ENCODE peak calls at places on chromosome 9, in six cellular contexts. One of them, this sample, is unnamed.

GRCh38 chr9:90868555-90868954 is 66.9 kb downstream of the SYK start:
- DNase-seq in brain microvascular endothelial cell: no peak
- DNase-seq in mesendoderm: no peak
- DNase-seq in uterus: no peak
- DNase-seq in breast epithelium: no peak
- DNase-seq in AG04450: no peak
- DNase-seq in this sample: no peak

GRCh38 chr9:27847818-27848217 is 274.5 kb upstream of the C9orf72 start:
- DNase-seq in brain microvascular endothelial cell: no peak
- DNase-seq in breast epithelium: no peak
- DNase-seq in uterus: no peak
- DNase-seq in mesendoderm: no peak
- DNase-seq in AG04450: no peak
- DNase-seq in this sample: no peak

GRCh38 chr9:87891754-87892153 is 9.1 kb downstream of the SPATA31E1 start:
- DNase-seq in brain microvascular endothelial cell: no peak
- DNase-seq in mesendoderm: no peak
- DNase-seq in uterus: no peak
- DNase-seq in breast epithelium: no peak
- DNase-seq in AG04450: peak
- DNase-seq in this sample: no peak

GRCh38 chr9:72509053-72509452 is 12.4 kb upstream of the TMC1 start:
- DNase-seq in breast epithelium: no peak
- DNase-seq in uterus: no peak
- DNase-seq in brain microvascular endothelial cell: no peak
- DNase-seq in AG04450: no peak
- DNase-seq in mesendoderm: no peak
- DNase-seq in this sample: no peak

GRCh38 chr9:115229496-115229895 is 111.5 kb upstream of the TNC start:
- DNase-seq in breast epithelium: no peak
- DNase-seq in mesendoderm: no peak
- DNase-seq in brain microvascular endothelial cell: peak
- DNase-seq in AG04450: no peak
- DNase-seq in uterus: no peak
- DNase-seq in this sample: no peak

GRCh38 chr9:91676042-91676441 is 252.4 kb upstream of the NFIL3 start:
- DNase-seq in breast epithelium: no peak
- DNase-seq in uterus: no peak
- DNase-seq in mesendoderm: no peak
- DNase-seq in brain microvascular endothelial cell: no peak
- DNase-seq in AG04450: no peak
- DNase-seq in this sample: no peak

GRCh38 chr9:35717132-35717870 is 14.7 kb downstream of the TLN1 start:
- DNase-seq in brain microvascular endothelial cell: no peak
- DNase-seq in breast epithelium: no peak
- DNase-seq in AG04450: no peak
- DNase-seq in mesendoderm: no peak
- DNase-seq in uterus: no peak
- DNase-seq in this sample: no peak

GRCh38 chr9:88537743-88538055 is 2.7 kb downstream of the NXNL2 start:
- DNase-seq in breast epithelium: no peak
- DNase-seq in brain microvascular endothelial cell: peak
- DNase-seq in mesendoderm: peak
- DNase-seq in uterus: peak
- DNase-seq in AG04450: peak
- DNase-seq in this sample: peak

GRCh38 chr9:14993061-14993800 is 83.0 kb upstream of the FREM1 start:
- DNase-seq in mesendoderm: peak
- DNase-seq in AG04450: no peak
- DNase-seq in breast epithelium: peak
- DNase-seq in brain microvascular endothelial cell: peak
- DNase-seq in uterus: peak
- DNase-seq in this sample: peak

GRCh38 chr9:33151007-33151557 is 16.1 kb downstream of the B4GALT1 start:
- DNase-seq in brain microvascular endothelial cell: peak
- DNase-seq in uterus: peak
- DNase-seq in breast epithelium: no peak
- DNase-seq in AG04450: peak
- DNase-seq in mesendoderm: peak
- DNase-seq in this sample: no peak

GRCh38 chr9:121758693-121759092 is 107.3 kb downstream of the DAB2IP start:
- DNase-seq in AG04450: no peak
- DNase-seq in uterus: no peak
- DNase-seq in breast epithelium: no peak
- DNase-seq in brain microvascular endothelial cell: no peak
- DNase-seq in mesendoderm: no peak
- DNase-seq in this sample: no peak

GRCh38 chr9:3777137-3777536 is 251.3 kb upstream of the RFX3 start:
- DNase-seq in uterus: no peak
- DNase-seq in brain microvascular endothelial cell: no peak
- DNase-seq in mesendoderm: no peak
- DNase-seq in breast epithelium: no peak
- DNase-seq in AG04450: no peak
- DNase-seq in this sample: no peak

GRCh38 chr9:29625292-29625731 is 2052.0 kb upstream of the C9orf72 start:
- DNase-seq in uterus: no peak
- DNase-seq in breast epithelium: no peak
- DNase-seq in brain microvascular endothelial cell: no peak
- DNase-seq in mesendoderm: peak
- DNase-seq in AG04450: no peak
- DNase-seq in this sample: no peak

GRCh38 chr9:127783644-127784043 is 2.2 kb upstream of the CDK9 start:
- DNase-seq in brain microvascular endothelial cell: no peak
- DNase-seq in breast epithelium: no peak
- DNase-seq in uterus: no peak
- DNase-seq in AG04450: no peak
- DNase-seq in mesendoderm: no peak
- DNase-seq in this sample: no peak

GRCh38 chr9:129411501-129412175 is 209.3 kb downstream of the C9orf50 start:
- DNase-seq in breast epithelium: no peak
- DNase-seq in brain microvascular endothelial cell: no peak
- DNase-seq in mesendoderm: no peak
- DNase-seq in AG04450: no peak
- DNase-seq in uterus: no peak
- DNase-seq in this sample: no peak

GRCh38 chr9:122125158-122125890 is 32.2 kb upstream of the TTLL11 start:
- DNase-seq in breast epithelium: peak
- DNase-seq in uterus: peak
- DNase-seq in AG04450: peak
- DNase-seq in mesendoderm: peak
- DNase-seq in brain microvascular endothelial cell: peak
- DNase-seq in this sample: peak

DNA sequence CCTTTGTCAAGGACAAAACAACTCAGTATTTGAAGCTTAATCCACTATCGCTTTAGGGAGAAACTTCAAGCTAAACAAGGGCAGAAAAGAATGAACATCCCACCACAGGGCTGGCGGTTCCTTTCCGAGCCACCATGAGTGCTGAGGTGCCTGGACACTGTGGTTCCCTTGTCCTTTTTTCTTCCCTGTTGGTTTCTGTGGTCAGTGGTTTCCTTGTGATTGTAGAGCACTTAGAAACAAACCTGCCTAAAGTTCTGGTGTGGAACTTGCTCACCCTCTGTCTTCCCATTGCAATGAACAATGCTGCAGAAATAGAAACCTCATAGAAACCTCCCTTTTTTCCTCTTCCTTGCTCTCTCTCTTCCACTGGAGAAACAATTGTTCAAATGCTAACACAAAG is 79.3 kb upstream of the TBC1D2 start:
- DNase-seq in brain microvascular endothelial cell: no peak
- DNase-seq in breast epithelium: no peak
- DNase-seq in uterus: no peak
- DNase-seq in mesendoderm: no peak
- DNase-seq in AG04450: no peak
- DNase-seq in this sample: no peak
- H3K27ac ChIP-seq in brain microvascular endothelial cell: no peak
- H3K27ac ChIP-seq in breast epithelium: no peak
- H3K27ac ChIP-seq in uterus: no peak
- H3K27ac ChIP-seq in mesendoderm: no peak
- H3K27ac ChIP-seq in AG04450: no peak
- H3K27ac ChIP-seq in this sample: no peak

DNA sequence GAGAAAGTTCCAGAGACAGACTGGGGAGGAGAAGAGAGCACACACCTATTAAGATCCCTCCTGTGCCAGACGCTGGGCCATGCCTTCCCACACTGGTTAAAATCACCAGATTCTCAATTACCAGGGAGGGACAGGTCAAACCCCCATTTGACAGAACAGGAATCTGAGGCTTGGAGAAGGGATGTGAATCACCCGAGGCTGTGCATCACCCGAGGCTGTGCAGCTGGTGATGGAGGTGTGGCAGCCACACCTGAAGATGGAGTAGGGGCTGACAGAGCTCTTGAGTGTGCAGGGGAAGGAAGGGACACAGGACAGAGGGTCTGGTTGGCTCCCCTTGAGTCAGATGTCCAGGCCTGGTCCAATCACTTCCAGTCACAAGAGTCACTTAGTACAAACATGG is 70.6 kb downstream of the LMX1B start:
- DNase-seq in brain microvascular endothelial cell: no peak
- DNase-seq in mesendoderm: no peak
- DNase-seq in uterus: no peak
- DNase-seq in AG04450: no peak
- DNase-seq in breast epithelium: no peak
- DNase-seq in this sample: no peak
- H3K27ac ChIP-seq in brain microvascular endothelial cell: no peak
- H3K27ac ChIP-seq in mesendoderm: no peak
- H3K27ac ChIP-seq in uterus: no peak
- H3K27ac ChIP-seq in AG04450: no peak
- H3K27ac ChIP-seq in breast epithelium: no peak
- H3K27ac ChIP-seq in this sample: no peak

DNA sequence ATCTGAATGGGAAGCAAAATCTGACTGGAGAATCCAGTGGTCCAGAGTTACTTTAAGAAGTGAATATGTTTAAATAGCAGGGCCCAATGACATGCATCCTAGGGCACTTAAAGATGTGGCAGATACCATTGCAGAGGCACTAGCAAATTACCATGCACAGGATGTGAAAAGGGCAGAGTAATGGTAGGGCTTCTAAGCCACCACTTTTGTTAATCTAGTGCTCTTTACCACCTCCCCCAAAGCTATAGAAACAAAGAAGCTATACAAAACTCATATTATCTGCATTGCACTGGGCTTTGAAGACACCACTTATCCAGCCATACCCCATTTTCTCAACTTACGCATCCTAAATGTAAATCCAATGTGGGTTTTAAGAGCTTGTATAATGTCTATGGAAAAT is 81.2 kb downstream of the ZCCHC7 start:
- DNase-seq in breast epithelium: no peak
- DNase-seq in brain microvascular endothelial cell: no peak
- DNase-seq in uterus: no peak
- DNase-seq in mesendoderm: peak
- DNase-seq in AG04450: no peak
- DNase-seq in this sample: no peak
- H3K27ac ChIP-seq in breast epithelium: no peak
- H3K27ac ChIP-seq in brain microvascular endothelial cell: no peak
- H3K27ac ChIP-seq in uterus: no peak
- H3K27ac ChIP-seq in mesendoderm: no peak
- H3K27ac ChIP-seq in AG04450: no peak
- H3K27ac ChIP-seq in this sample: no peak

GRCh38 chr9:81980568-81980967 is 8.0 kb upstream of the SPATA31D1 start:
- DNase-seq in breast epithelium: no peak
- DNase-seq in mesendoderm: no peak
- DNase-seq in brain microvascular endothelial cell: no peak
- DNase-seq in uterus: no peak
- DNase-seq in AG04450: no peak
- DNase-seq in this sample: no peak
- H3K27ac ChIP-seq in breast epithelium: no peak
- H3K27ac ChIP-seq in mesendoderm: no peak
- H3K27ac ChIP-seq in brain microvascular endothelial cell: no peak
- H3K27ac ChIP-seq in uterus: no peak
- H3K27ac ChIP-seq in AG04450: no peak
- H3K27ac ChIP-seq in this sample: no peak

GRCh38 chr9:20479419-20480155 is 142.7 kb downstream of the MLLT3 start:
- DNase-seq in uterus: no peak
- DNase-seq in mesendoderm: no peak
- DNase-seq in breast epithelium: no peak
- DNase-seq in brain microvascular endothelial cell: no peak
- DNase-seq in AG04450: no peak
- DNase-seq in this sample: no peak
- H3K27ac ChIP-seq in uterus: no peak
- H3K27ac ChIP-seq in mesendoderm: no peak
- H3K27ac ChIP-seq in breast epithelium: no peak
- H3K27ac ChIP-seq in brain microvascular endothelial cell: no peak
- H3K27ac ChIP-seq in AG04450: no peak
- H3K27ac ChIP-seq in this sample: no peak

DNA sequence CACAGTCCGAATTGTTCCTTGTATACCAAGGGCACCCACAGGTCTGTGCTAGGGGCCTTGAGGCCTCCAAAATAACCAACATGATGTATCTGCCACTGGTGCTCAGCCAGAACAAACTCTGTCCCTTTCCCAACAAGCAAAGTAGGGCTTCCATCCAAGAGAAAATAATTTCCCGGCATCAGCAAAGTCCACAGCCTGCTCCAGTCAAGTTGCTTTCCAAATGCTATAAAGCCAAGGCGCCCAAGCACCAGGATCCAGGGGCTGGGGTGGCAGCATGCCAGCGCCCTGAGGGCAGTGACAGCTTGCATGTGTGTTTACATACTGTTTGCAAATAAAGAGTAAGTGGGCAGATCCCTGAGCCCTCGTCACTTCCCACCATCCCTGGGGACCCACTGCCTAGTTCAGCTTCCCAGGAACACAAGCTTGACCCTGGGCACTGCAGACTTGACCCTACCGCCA is 155.9 kb downstream of the ERCC6L2 start:
- DNase-seq in uterus: no peak
- DNase-seq in breast epithelium: no peak
- DNase-seq in mesendoderm: no peak
- DNase-seq in brain microvascular endothelial cell: no peak
- DNase-seq in AG04450: no peak
- DNase-seq in this sample: peak
- H3K27ac ChIP-seq in uterus: no peak
- H3K27ac ChIP-seq in breast epithelium: no peak
- H3K27ac ChIP-seq in mesendoderm: no peak
- H3K27ac ChIP-seq in brain microvascular endothelial cell: no peak
- H3K27ac ChIP-seq in AG04450: no peak
- H3K27ac ChIP-seq in this sample: no peak

GRCh38 chr9:38718148-38718547 is 1.8 kb downstream of the FAM240B start:
- DNase-seq in mesendoderm: no peak
- DNase-seq in uterus: no peak
- DNase-seq in breast epithelium: no peak
- DNase-seq in AG04450: no peak
- DNase-seq in brain microvascular endothelial cell: no peak
- DNase-seq in this sample: no peak
- H3K27ac ChIP-seq in mesendoderm: no peak
- H3K27ac ChIP-seq in uterus: no peak
- H3K27ac ChIP-seq in breast epithelium: no peak
- H3K27ac ChIP-seq in AG04450: no peak
- H3K27ac ChIP-seq in brain microvascular endothelial cell: no peak
- H3K27ac ChIP-seq in this sample: no peak

GRCh38 chr9:19208653-19209052 is 21.8 kb upstream of the DENND4C start:
- DNase-seq in mesendoderm: no peak
- DNase-seq in uterus: no peak
- DNase-seq in breast epithelium: no peak
- DNase-seq in AG04450: no peak
- DNase-seq in brain microvascular endothelial cell: no peak
- DNase-seq in this sample: no peak
- H3K27ac ChIP-seq in mesendoderm: no peak
- H3K27ac ChIP-seq in uterus: no peak
- H3K27ac ChIP-seq in breast epithelium: no peak
- H3K27ac ChIP-seq in AG04450: no peak
- H3K27ac ChIP-seq in brain microvascular endothelial cell: no peak
- H3K27ac ChIP-seq in this sample: no peak